ENCODE peak calls at places on chromosomes 7 and 10, in ten cellular contexts. V is GM20000, X is coronary artery, B is astrocyte of the spinal cord, G is GM13976, E is Peyer's patch, L is stomach, S is CD14-positive monocyte, K is colonic mucosa, T is body of pancreas. Y is an unnamed sample.

GRCh38 chr10:75475470-75476182 is 44.2 kb downstream of the LRMDA start:
- DNase-seq in V (no peak), X (no peak), B (peak), G (no peak), E (no peak), L (no peak), S (no peak), K (no peak), T (no peak), Y (no peak)

GRCh38 chr7:12493407-12493806 is 77.1 kb upstream of the SCIN start:
- DNase-seq in V (no peak), X (no peak), B (peak), G (no peak), E (no peak), L (peak), S (no peak), K (no peak), T (peak), Y (no peak)

GRCh38 chr7:104914427-104914826 is 99.6 kb upstream of the KMT2E start:
- DNase-seq in V (no peak), X (no peak), B (no peak), G (no peak), E (no peak), L (no peak), S (no peak), K (no peak), T (peak), Y (no peak)

GRCh38 chr7:74514131-74514591 is 60.5 kb downstream of the GTF2IRD1 start:
- DNase-seq in V (no peak), X (no peak), B (no peak), G (no peak), E (no peak), L (no peak), S (no peak), K (no peak), T (no peak), Y (no peak)

GRCh38 chr7:139732471-139733167 is 45.2 kb downstream of the HIPK2 start:
- DNase-seq in V (no peak), X (peak), B (no peak), G (no peak), E (peak), L (no peak), S (no peak), K (no peak), T (no peak), Y (no peak)

GRCh38 chr7:20197837-20198236 is 19.3 kb downstream of the MACC1 start:
- DNase-seq in V (no peak), X (no peak), B (no peak), G (no peak), E (no peak), L (no peak), S (no peak), K (no peak), T (no peak), Y (no peak)

GRCh38 chr7:152979376-152979775 is 219.8 kb downstream of the ACTR3B start:
- DNase-seq in V (no peak), X (no peak), B (no peak), G (no peak), E (no peak), L (no peak), S (no peak), K (no peak), T (no peak), Y (no peak)

GRCh38 chr10:42367532-42368230 is 270.7 kb downstream of the ZNF33B start:
- DNase-seq in V (peak), X (peak), B (peak), G (peak), E (peak), L (no peak), S (no peak), K (peak), T (peak), Y (no peak)

GRCh38 chr10:129417882-129418281 is 49.2 kb upstream of the MGMT start:
- DNase-seq in V (no peak), X (no peak), B (no peak), G (no peak), E (no peak), L (no peak), S (no peak), K (peak), T (no peak), Y (no peak)

GRCh38 chr10:55628260-55628701 is 732.8 kb downstream of the ZWINT start:
- DNase-seq in V (no peak), X (no peak), B (peak), G (no peak), E (peak), L (peak), S (no peak), K (peak), T (peak), Y (no peak)

GRCh38 chr10:55631071-55631654 is 729.9 kb downstream of the ZWINT start:
- DNase-seq in V (peak), X (no peak), B (peak), G (peak), E (peak), L (peak), S (no peak), K (peak), T (peak), Y (no peak)

GRCh38 chr10:55627526-55628170 is 733.4 kb downstream of the ZWINT start:
- DNase-seq in V (no peak), X (no peak), B (peak), G (no peak), E (no peak), L (no peak), S (no peak), K (no peak), T (no peak), Y (no peak)

GRCh38 chr10:55630491-55631056 is 730.5 kb downstream of the ZWINT start:
- DNase-seq in V (no peak), X (no peak), B (peak), G (no peak), E (no peak), L (no peak), S (no peak), K (no peak), T (peak), Y (no peak)

DNA sequence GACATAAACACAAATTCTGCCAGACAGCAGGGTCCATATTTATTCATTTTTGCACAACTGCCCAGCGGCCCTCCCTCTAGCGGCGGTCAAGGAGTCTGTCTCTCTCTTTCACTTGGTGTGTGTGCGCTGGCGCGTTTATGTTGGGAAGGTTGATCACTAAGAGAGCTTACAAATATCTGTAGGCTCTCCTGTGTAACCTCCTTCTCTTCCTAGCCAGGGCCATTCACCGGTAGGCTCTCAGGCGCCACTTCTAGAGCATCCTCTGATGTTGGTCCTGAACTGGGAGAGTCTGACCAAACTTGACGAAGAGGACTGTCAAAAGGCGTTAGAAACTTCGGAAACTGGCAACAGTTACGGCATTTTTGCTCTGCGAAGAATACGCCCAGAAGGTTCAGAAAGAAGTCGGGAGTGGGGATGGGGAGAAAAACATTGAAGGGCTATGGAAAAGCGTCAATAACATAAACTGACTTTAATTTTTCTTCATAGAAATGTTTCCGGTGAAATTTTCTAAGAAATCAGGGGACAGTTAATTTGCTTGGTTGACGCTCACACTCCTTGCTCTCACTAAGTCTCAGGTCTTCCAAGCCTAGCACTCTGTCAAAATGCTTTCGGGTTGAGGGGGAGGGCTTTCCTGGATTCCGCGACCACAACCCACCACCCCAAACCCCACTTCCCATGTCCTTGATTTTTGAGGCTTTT is 731.1 kb downstream of the ZWINT start:
- DNase-seq in V (no peak), X (no peak), B (peak), G (no peak), E (no peak), L (peak), S (no peak), K (peak), T (peak), Y (no peak)
- TF ChIP-seq CTCF in V (peak), X (no peak), B (peak), G (no peak), E (peak), L (peak), S (no peak), K (peak), T (peak), Y (no peak)

GRCh38 chr7:88091988-88092675 is 127.7 kb downstream of the SRI start:
- DNase-seq in V (no peak), X (no peak), B (no peak), G (no peak), E (no peak), L (no peak), S (no peak), K (no peak), T (no peak), Y (no peak)
- TF ChIP-seq CTCF in V (no peak), X (no peak), B (no peak), G (no peak), E (no peak), L (no peak), S (no peak), K (no peak), T (no peak), Y (no peak)

GRCh38 chr7:87218941-87219544 is 489 bp downstream of the TMEM243 start:
- DNase-seq in V (peak), X (peak), B (peak), G (peak), E (peak), L (peak), S (peak), K (peak), T (peak), Y (no peak)
- TF ChIP-seq CTCF in V (no peak), X (no peak), B (no peak), G (no peak), E (no peak), L (no peak), S (no peak), K (no peak), T (no peak), Y (no peak)

GRCh38 chr7:106112118-106112971 is at the start of gene SYPL1:
- DNase-seq in V (peak), X (peak), B (peak), G (peak), E (peak), L (peak), S (peak), K (peak), T (peak), Y (peak)
- TF ChIP-seq CTCF in V (no peak), X (no peak), B (no peak), G (no peak), E (peak), L (no peak), S (no peak), K (no peak), T (no peak), Y (no peak)

GRCh38 chr10:124339951-124340760 is 78.6 kb downstream of the OAT start:
- DNase-seq in V (no peak), X (peak), B (peak), G (no peak), E (peak), L (peak), S (no peak), K (no peak), T (no peak), Y (no peak)
- TF ChIP-seq CTCF in V (no peak), X (no peak), B (no peak), G (no peak), E (no peak), L (no peak), S (no peak), K (no peak), T (no peak), Y (no peak)

DNA sequence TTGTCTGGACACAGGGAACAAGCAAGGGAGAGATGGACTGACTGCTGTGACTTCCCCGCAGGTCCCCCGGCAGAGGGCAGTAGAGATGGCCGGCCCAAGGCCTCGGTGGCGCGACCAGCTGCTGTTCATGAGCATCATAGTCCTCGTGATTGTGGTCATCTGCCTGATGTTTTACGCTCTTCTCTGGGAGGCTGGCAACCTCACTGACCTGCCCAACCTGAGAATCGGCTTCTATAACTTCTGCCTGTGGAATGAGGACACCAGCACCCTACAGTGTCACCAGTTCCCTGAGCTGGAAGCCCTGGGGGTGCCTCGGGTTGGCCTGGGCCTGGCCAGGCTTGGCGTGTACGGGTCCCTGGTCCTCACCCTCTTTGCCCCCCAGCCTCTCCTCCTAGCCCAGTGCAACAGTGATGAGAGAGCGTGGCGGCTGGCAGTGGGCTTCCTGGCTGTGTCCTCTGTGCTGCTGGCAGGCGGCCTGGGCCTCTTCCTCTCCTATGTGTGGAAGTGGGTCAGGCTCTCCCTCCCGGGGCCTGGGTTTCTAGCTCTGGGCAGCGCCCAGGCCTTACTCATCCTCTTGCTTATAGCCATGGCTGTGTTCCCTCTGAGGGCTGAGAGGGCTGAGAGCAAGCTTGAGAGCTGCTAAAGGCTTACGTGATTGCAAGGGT is 6.0 kb downstream of the CYREN start:
- DNase-seq in V (no peak), X (no peak), B (no peak), G (peak), E (no peak), L (no peak), S (no peak), K (no peak), T (peak), Y (no peak)
- TF ChIP-seq CTCF in V (no peak), X (no peak), B (no peak), G (no peak), E (no peak), L (no peak), S (no peak), K (no peak), T (no peak), Y (no peak)

GRCh38 chr7:158175779-158176178 is 411.8 kb downstream of the PTPRN2 start:
- DNase-seq in V (no peak), X (peak), B (no peak), G (no peak), E (no peak), L (no peak), S (no peak), K (no peak), T (no peak), Y (no peak)
- TF ChIP-seq CTCF in V (no peak), X (no peak), B (no peak), G (no peak), E (no peak), L (no peak), S (no peak), K (no peak), T (no peak), Y (no peak)

DNA sequence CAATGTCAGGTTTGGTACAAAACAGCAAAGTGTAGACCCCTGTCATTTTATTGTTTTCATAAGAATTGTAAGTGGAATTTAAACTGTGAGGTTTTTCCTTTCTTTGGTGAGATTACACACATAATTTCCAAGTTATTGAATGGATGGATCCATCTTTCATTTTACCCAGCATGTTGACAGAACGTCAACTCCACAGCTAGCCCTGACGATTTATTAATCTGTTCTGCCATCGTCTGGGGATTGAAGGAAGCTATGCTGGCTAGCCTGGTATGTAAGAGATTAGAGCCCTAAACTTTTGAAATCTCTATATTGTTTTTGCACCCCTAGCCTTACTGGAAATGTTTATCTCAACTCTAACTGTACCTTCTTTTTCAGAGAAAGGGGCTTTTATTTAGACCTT is 8.6 kb downstream of the WNT16 start:
- DNase-seq in V (no peak), X (no peak), B (no peak), G (no peak), E (no peak), L (no peak), S (no peak), K (no peak), T (no peak), Y (no peak)
- TF ChIP-seq CTCF in V (peak), X (no peak), B (peak), G (peak), E (peak), L (no peak), S (no peak), K (no peak), T (no peak), Y (no peak)

GRCh38 chr10:132400041-132400546 is 3.1 kb downstream of the PWWP2B start:
- DNase-seq in V (no peak), X (no peak), B (no peak), G (no peak), E (no peak), L (no peak), S (no peak), K (no peak), T (peak), Y (no peak)
- TF ChIP-seq CTCF in V (no peak), X (no peak), B (no peak), G (no peak), E (no peak), L (no peak), S (no peak), K (no peak), T (no peak), Y (no peak)

Y was measured in CD8-positive, alpha-beta T cell.